ENCODE peak calls at places on chromosomes 12 and 14, in five cellular contexts. One of them, this sample, is unnamed.

GRCh38 chr12:92136883-92137582 is 8.6 kb downstream of the BTG1 start:
- DNase-seq in H1: no peak
- DNase-seq in GM12878: no peak
- DNase-seq in HepG2: peak
- DNase-seq in SK-N-SH: no peak
- DNase-seq in this sample: no peak

GRCh38 chr14:83706555-83706954 is 1823.4 kb upstream of the FLRT2 start:
- DNase-seq in GM12878: no peak
- DNase-seq in SK-N-SH: peak
- DNase-seq in HepG2: no peak
- DNase-seq in H1: peak
- DNase-seq in this sample: no peak

GRCh38 chr14:61568572-61569011 is 126.7 kb upstream of the HIF1A start:
- DNase-seq in SK-N-SH: no peak
- DNase-seq in HepG2: no peak
- DNase-seq in GM12878: peak
- DNase-seq in H1: peak
- DNase-seq in this sample: peak

GRCh38 chr14:26323781-26324363 is 274.0 kb downstream of the NOVA1 start:
- DNase-seq in SK-N-SH: no peak
- DNase-seq in H1: no peak
- DNase-seq in HepG2: no peak
- DNase-seq in GM12878: no peak
- DNase-seq in this sample: peak

GRCh38 chr14:52043690-52044089 is 25.2 kb downstream of the NID2 start:
- DNase-seq in GM12878: no peak
- DNase-seq in HepG2: peak
- DNase-seq in SK-N-SH: peak
- DNase-seq in H1: peak
- DNase-seq in this sample: peak

GRCh38 chr14:80987235-80988032 is 32.0 kb downstream of the TSHR start:
- DNase-seq in HepG2: peak
- DNase-seq in GM12878: no peak
- DNase-seq in H1: peak
- DNase-seq in SK-N-SH: peak
- DNase-seq in this sample: peak

GRCh38 chr14:43479751-43480150 is 1027.3 kb downstream of the FSCB start:
- DNase-seq in SK-N-SH: no peak
- DNase-seq in H1: no peak
- DNase-seq in HepG2: no peak
- DNase-seq in GM12878: no peak
- DNase-seq in this sample: no peak

GRCh38 chr14:55245657-55246268 is 25.5 kb upstream of the FBXO34 start:
- DNase-seq in SK-N-SH: no peak
- DNase-seq in GM12878: no peak
- DNase-seq in H1: no peak
- DNase-seq in HepG2: peak
- DNase-seq in this sample: peak

GRCh38 chr12:71558445-71558844 is 105.2 kb downstream of the ZFC3H1 start:
- DNase-seq in HepG2: no peak
- DNase-seq in GM12878: no peak
- DNase-seq in SK-N-SH: peak
- DNase-seq in H1: no peak
- DNase-seq in this sample: no peak

GRCh38 chr12:124379938-124380754 is 85.3 kb downstream of the RFLNA start:
- DNase-seq in HepG2: no peak
- DNase-seq in GM12878: no peak
- DNase-seq in H1: no peak
- DNase-seq in SK-N-SH: no peak
- DNase-seq in this sample: no peak

GRCh38 chr14:36702484-36702883 is 40.8 kb downstream of the PAX9 start:
- DNase-seq in SK-N-SH: no peak
- DNase-seq in GM12878: no peak
- DNase-seq in HepG2: no peak
- DNase-seq in H1: no peak
- DNase-seq in this sample: no peak

GRCh38 chr12:85531345-85531744 is 251.3 kb downstream of the ALX1 start:
- DNase-seq in HepG2: no peak
- DNase-seq in SK-N-SH: no peak
- DNase-seq in H1: no peak
- DNase-seq in GM12878: peak
- DNase-seq in this sample: no peak

GRCh38 chr12:16844875-16845274 is 238.9 kb upstream of the LMO3 start:
- DNase-seq in GM12878: no peak
- DNase-seq in SK-N-SH: no peak
- DNase-seq in HepG2: peak
- DNase-seq in H1: no peak
- DNase-seq in this sample: no peak

GRCh38 chr14:23582906-23583760 is 4.5 kb upstream of the JPH4 start:
- DNase-seq in H1: no peak
- DNase-seq in SK-N-SH: no peak
- DNase-seq in GM12878: no peak
- DNase-seq in HepG2: peak
- DNase-seq in this sample: no peak

GRCh38 chr12:119423285-119423684 is 88.8 kb downstream of the CCDC60 start:
- DNase-seq in SK-N-SH: peak
- DNase-seq in HepG2: no peak
- DNase-seq in H1: peak
- DNase-seq in GM12878: no peak
- DNase-seq in this sample: no peak

GRCh38 chr12:117025481-117026151 is 73.6 kb downstream of the TESC start:
- DNase-seq in HepG2: peak
- DNase-seq in H1: peak
- DNase-seq in GM12878: no peak
- DNase-seq in SK-N-SH: peak
- DNase-seq in this sample: peak

GRCh38 chr14:59503256-59503655 is 18.9 kb downstream of the JKAMP start:
- DNase-seq in H1: no peak
- DNase-seq in SK-N-SH: no peak
- DNase-seq in HepG2: no peak
- DNase-seq in GM12878: no peak
- DNase-seq in this sample: no peak

GRCh38 chr12:25135531-25136154 is 59.3 kb downstream of the DNAI7 start:
- DNase-seq in GM12878: no peak
- DNase-seq in SK-N-SH: no peak
- DNase-seq in HepG2: peak
- DNase-seq in H1: peak
- DNase-seq in this sample: peak

GRCh38 chr14:62710811-62711210 is 334.4 kb downstream of the KCNH5 start:
- DNase-seq in HepG2: no peak
- DNase-seq in SK-N-SH: no peak
- DNase-seq in H1: no peak
- DNase-seq in GM12878: no peak
- DNase-seq in this sample: no peak

GRCh38 chr14:64934338-64934939 is 8.1 kb downstream of the GPX2 start:
- DNase-seq in H1: no peak
- DNase-seq in HepG2: no peak
- DNase-seq in SK-N-SH: no peak
- DNase-seq in GM12878: no peak
- DNase-seq in this sample: no peak

GRCh38 chr12:96249196-96250118 is 55.3 kb downstream of the ELK3 start:
- DNase-seq in H1: no peak
- DNase-seq in GM12878: no peak
- DNase-seq in HepG2: no peak
- DNase-seq in SK-N-SH: peak
- DNase-seq in this sample: no peak

GRCh38 chr12:78795934-78796445 is 68.6 kb upstream of the SYT1 start:
- DNase-seq in GM12878: no peak
- DNase-seq in SK-N-SH: no peak
- DNase-seq in HepG2: no peak
- DNase-seq in H1: no peak
- DNase-seq in this sample: no peak

GRCh38 chr12:113059071-113059595 is 2.6 kb downstream of the DTX1 start:
- DNase-seq in HepG2: no peak
- DNase-seq in SK-N-SH: no peak
- DNase-seq in GM12878: no peak
- DNase-seq in H1: no peak
- DNase-seq in this sample: no peak

GRCh38 chr14:93054876-93055275 is 60.8 kb downstream of the ITPK1 start:
- DNase-seq in SK-N-SH: no peak
- DNase-seq in HepG2: no peak
- DNase-seq in GM12878: no peak
- DNase-seq in H1: no peak
- DNase-seq in this sample: no peak

GRCh38 chr12:77571768-77572167 is 258.9 kb upstream of the NAV3 start:
- DNase-seq in GM12878: no peak
- DNase-seq in HepG2: no peak
- DNase-seq in SK-N-SH: no peak
- DNase-seq in H1: no peak
- DNase-seq in this sample: no peak

DNA sequence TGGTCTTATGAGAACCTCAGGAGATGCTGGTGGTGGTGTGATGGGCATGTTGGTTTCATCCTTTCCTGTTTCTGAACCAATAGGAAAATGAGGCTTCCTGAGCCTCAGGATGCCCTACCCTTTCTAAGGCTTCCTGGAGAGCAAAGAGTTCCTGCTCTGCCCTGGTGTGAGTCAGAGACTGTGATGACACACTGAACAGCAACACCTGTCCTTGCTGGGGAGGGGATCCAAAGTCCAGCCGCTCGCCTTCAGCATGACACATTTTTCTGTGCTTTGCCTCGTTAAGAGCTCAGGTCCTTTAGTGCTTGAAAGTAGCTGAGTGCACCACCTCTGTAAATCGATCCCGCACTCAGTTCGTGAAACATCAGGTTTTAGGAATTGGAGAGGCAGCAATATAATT is 116.0 kb downstream of the CACNA1C start:
- DNase-seq in GM12878: no peak
- DNase-seq in SK-N-SH: no peak
- DNase-seq in H1: no peak
- DNase-seq in HepG2: peak
- DNase-seq in this sample: no peak
- TF ChIP-seq JUND in GM12878: no peak
- TF ChIP-seq JUND in SK-N-SH: no peak
- TF ChIP-seq JUND in H1: no peak
- TF ChIP-seq JUND in HepG2: peak
- TF ChIP-seq JUND in this sample: no peak

GRCh38 chr14:74514471-74514932 is 20.9 kb downstream of the ISCA2 start:
- DNase-seq in GM12878: no peak
- DNase-seq in HepG2: peak
- DNase-seq in SK-N-SH: no peak
- DNase-seq in H1: no peak
- DNase-seq in this sample: no peak

GRCh38 chr14:74517731-74518130 is 24.2 kb downstream of the ISCA2 start:
- DNase-seq in GM12878: no peak
- DNase-seq in SK-N-SH: no peak
- DNase-seq in HepG2: no peak
- DNase-seq in H1: no peak
- DNase-seq in this sample: no peak

GRCh38 chr14:74515891-74516412 is 22.4 kb downstream of the ISCA2 start:
- DNase-seq in SK-N-SH: no peak
- DNase-seq in HepG2: no peak
- DNase-seq in H1: no peak
- DNase-seq in GM12878: no peak
- DNase-seq in this sample: no peak

GRCh38 chr14:74518221-74518620 is 24.7 kb downstream of the ISCA2 start:
- DNase-seq in HepG2: no peak
- DNase-seq in SK-N-SH: no peak
- DNase-seq in H1: no peak
- DNase-seq in GM12878: no peak
- DNase-seq in this sample: no peak

DNA sequence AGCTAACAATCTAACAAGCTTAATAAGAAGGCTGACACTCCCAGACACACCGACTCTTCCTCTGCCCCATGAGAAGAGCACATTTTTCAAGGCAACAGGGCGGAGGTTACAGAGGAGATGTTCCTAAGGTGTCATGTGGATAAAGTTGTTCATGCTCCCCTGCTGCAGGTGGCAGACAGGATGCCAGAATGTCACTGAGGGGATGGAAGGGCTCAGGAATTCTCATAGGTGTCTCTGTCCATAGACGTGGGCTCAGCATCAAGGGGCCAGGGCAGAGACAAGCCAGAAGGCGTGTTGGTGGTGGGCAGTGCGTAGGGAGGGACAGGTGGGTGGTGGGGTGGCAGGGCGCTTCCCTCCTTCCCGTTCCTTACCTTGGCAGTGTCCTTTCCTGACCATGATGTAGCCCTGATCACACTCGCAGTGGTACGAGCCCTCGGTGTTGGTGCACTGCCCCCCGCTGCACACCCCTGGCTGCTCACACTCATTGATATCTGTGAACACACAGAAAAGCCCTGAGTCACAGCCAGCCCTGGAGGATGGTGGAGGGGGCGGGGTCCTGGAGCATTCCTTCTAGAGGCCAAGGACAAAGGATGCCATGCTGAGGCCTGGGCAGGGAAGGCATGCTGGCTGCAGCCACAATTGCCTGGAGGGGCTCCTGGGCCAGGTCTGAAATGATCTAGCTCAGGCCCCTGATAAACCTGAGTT is 23.0 kb downstream of the ISCA2 start:
- DNase-seq in HepG2: peak
- DNase-seq in H1: no peak
- DNase-seq in GM12878: no peak
- DNase-seq in SK-N-SH: no peak
- DNase-seq in this sample: no peak
- TF ChIP-seq JUND in HepG2: no peak
- TF ChIP-seq JUND in H1: no peak
- TF ChIP-seq JUND in GM12878: no peak
- TF ChIP-seq JUND in SK-N-SH: no peak
- TF ChIP-seq JUND in this sample: no peak

DNA sequence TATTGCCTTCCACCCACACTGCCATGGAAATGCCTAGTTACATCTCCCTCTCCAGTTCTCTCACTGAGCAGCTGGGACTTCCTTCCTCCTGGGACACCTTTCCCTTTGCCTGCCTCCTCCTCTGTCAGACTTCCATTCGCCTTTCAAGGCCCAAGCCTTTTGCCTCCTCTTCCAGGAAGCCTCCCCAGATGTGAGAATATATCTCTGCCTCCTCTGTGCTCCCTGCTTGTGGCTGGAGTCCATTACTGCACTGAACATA is 3.1 kb downstream of the IFI27L2 start:
- DNase-seq in H1: peak
- DNase-seq in HepG2: no peak
- DNase-seq in GM12878: no peak
- DNase-seq in SK-N-SH: no peak
- DNase-seq in this sample: no peak
- TF ChIP-seq JUND in H1: no peak
- TF ChIP-seq JUND in HepG2: no peak
- TF ChIP-seq JUND in GM12878: no peak
- TF ChIP-seq JUND in SK-N-SH: no peak
- TF ChIP-seq JUND in this sample: no peak

DNA sequence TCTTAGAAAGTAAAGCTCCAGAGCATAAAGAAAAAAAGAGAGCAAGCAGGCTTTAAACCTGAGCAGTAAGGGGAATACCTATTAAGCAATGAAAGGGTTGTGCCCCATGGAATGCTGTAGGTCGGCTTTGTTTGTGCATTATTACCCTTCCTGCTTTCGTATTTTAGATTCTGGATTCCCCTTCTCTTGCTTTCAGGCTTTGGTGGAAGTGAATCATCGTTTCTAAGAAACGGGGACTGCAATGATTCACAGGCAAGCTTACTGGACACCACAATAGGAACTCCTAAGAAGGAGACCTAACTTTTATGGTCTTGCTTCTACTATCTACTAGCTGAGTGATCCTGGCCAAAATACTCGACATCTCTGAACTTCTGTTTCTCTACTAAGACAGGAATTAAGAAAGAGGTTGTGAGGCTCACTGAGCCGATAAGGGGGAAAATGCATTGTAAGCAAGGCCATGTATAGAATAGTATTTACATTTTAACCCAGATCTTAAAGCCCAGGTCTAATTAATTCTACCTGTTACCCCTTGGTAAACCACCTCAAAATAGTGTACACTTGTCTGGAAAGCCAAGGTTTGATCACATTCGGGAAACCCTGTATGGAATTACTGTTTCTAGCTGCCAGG is 1.2 kb upstream of the BMAL2 start:
- DNase-seq in GM12878: peak
- DNase-seq in H1: no peak
- DNase-seq in SK-N-SH: no peak
- DNase-seq in HepG2: peak
- DNase-seq in this sample: no peak
- TF ChIP-seq JUND in GM12878: no peak
- TF ChIP-seq JUND in H1: no peak
- TF ChIP-seq JUND in SK-N-SH: peak
- TF ChIP-seq JUND in HepG2: no peak
- TF ChIP-seq JUND in this sample: no peak